ENCODE peak calls at places on chromosomes 7 and 10, in nine cellular contexts. T, D, L, F, B, Q, G, Z and O are unnamed samples.

GRCh38 chr7:142563470-142563869 is 185.8 kb upstream of the PRSS1 start:
- DNase-seq in L (no peak), F (no peak), D (no peak), Z (no peak), Q (peak), B (no peak), G (no peak), T (no peak), O (no peak)

GRCh38 chr7:14016950-14017349 is 27.5 kb upstream of the ETV1 start:
- DNase-seq in T (no peak), F (no peak), L (no peak), Z (peak), D (no peak), Q (no peak), B (no peak), G (no peak), O (no peak)

GRCh38 chr10:33325929-33326328 is 8.5 kb downstream of the NRP1 start:
- DNase-seq in Z (no peak), B (no peak), Q (no peak), F (no peak), G (no peak), T (no peak), D (no peak), L (no peak), O (no peak)

GRCh38 chr7:123308552-123308951 is 108.8 kb upstream of the SLC13A1 start:
- DNase-seq in L (no peak), G (no peak), B (no peak), F (no peak), Z (no peak), T (no peak), D (no peak), Q (no peak), O (no peak)

GRCh38 chr7:141178486-141179135 is 104.7 kb downstream of the TMEM178B start:
- DNase-seq in B (no peak), L (no peak), T (no peak), G (no peak), Q (no peak), F (no peak), Z (no peak), D (no peak), O (no peak)

GRCh38 chr7:29274156-29275017 is 79.8 kb downstream of the CHN2 start:
- DNase-seq in T (peak), B (no peak), F (no peak), G (no peak), Q (peak), L (no peak), Z (no peak), D (no peak), O (peak)

GRCh38 chr7:8254215-8254614 is 7.8 kb downstream of the ICA1 start:
- DNase-seq in F (no peak), B (no peak), L (no peak), G (no peak), D (no peak), T (no peak), Z (no peak), Q (no peak), O (no peak)

GRCh38 chr7:90180011-90180585 is 25.8 kb downstream of the STEAP1 start:
- DNase-seq in Q (peak), B (no peak), D (no peak), L (no peak), T (peak), F (no peak), G (no peak), Z (peak), O (peak)

GRCh38 chr10:45552476-45552875 is 120.1 kb downstream of the ZFAND4 start:
- DNase-seq in F (no peak), T (no peak), G (no peak), L (no peak), D (no peak), Q (no peak), Z (no peak), B (no peak), O (no peak)

GRCh38 chr10:2623675-2624274 is 443.6 kb upstream of the PFKP start:
- DNase-seq in F (no peak), D (no peak), T (no peak), G (no peak), L (no peak), B (no peak), Q (no peak), Z (no peak), O (no peak)

GRCh38 chr10:132292287-132292971 is 15.3 kb downstream of the STK32C start:
- DNase-seq in G (peak), B (no peak), Q (no peak), Z (no peak), L (peak), D (no peak), F (peak), T (no peak), O (no peak)

GRCh38 chr7:150448789-150449147 is 1.7 kb upstream of the GIMAP8 start:
- DNase-seq in Z (peak), D (no peak), Q (peak), L (peak), B (peak), T (peak), G (peak), F (peak), O (peak)

GRCh38 chr10:29957887-29958330 is 101.5 kb downstream of the JCAD start:
- DNase-seq in G (peak), F (no peak), B (peak), T (peak), Z (peak), D (peak), Q (peak), L (no peak), O (peak)

GRCh38 chr7:93958216-93958615 is 36.7 kb downstream of the GNG11 start:
- DNase-seq in Q (peak), T (no peak), F (no peak), B (no peak), G (no peak), L (no peak), D (no peak), Z (peak), O (peak)

GRCh38 chr7:94394058-94394398 is 667 bp upstream of the COL1A2 start:
- DNase-seq in L (peak), T (peak), Q (peak), G (peak), D (no peak), B (peak), Z (no peak), F (no peak), O (no peak)

DNA sequence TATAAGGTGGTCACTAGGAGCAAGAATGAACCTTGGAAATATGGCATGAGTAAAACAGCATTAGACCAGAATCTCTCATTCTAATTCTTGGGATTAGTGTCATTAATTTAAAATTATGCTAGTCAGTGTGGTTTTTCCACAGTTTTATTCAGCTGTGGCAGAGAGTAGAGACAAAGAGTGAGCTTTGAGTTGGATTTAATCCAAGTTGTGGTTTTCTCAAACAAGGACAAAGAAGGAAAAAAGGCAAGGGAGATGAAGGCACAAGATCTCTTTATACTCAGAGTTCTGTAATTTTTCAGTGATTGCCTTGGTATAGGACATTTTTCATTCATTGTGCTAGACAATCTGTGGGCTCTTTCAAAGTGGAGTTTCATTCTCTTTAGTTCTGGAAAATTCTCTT is 28.2 kb upstream of the AKAP9 start:
- DNase-seq in F (no peak), T (peak), Z (peak), L (no peak), B (no peak), Q (peak), G (no peak), D (no peak), O (peak)
- TF ChIP-seq CTCF in F (no peak), T (no peak), Z (no peak), L (no peak), B (no peak), Q (no peak), G (no peak), D (no peak), O (no peak)

GRCh38 chr10:86632951-86633350 is 21.4 kb upstream of the OPN4 start:
- DNase-seq in D (no peak), L (no peak), T (no peak), F (no peak), Z (no peak), G (no peak), B (no peak), Q (no peak), O (no peak)

GRCh38 chr10:86635402-86635801 is 18.9 kb upstream of the OPN4 start:
- DNase-seq in F (no peak), Q (peak), D (no peak), L (no peak), T (peak), B (no peak), Z (peak), G (no peak), O (peak)

GRCh38 chr10:86630079-86630478 is 24.3 kb upstream of the OPN4 start:
- DNase-seq in D (no peak), L (no peak), G (no peak), Q (no peak), F (no peak), Z (no peak), B (peak), T (peak), O (peak)

GRCh38 chr10:86632009-86632800 is 22.1 kb upstream of the OPN4 start:
- DNase-seq in G (peak), F (no peak), D (no peak), Z (no peak), B (peak), Q (no peak), T (peak), L (no peak), O (no peak)
- H3K4me3 ChIP-seq in G (peak), F (peak), D (peak), Z (peak), B (peak), Q (peak), T (no peak), L (peak), O (peak)

GRCh38 chr7:154844499-154844898 is 158.4 kb downstream of the PAXIP1 start:
- DNase-seq in Z (no peak), B (no peak), T (no peak), F (no peak), D (no peak), G (no peak), Q (no peak), L (no peak), O (no peak)
- TF ChIP-seq CTCF in Z (no peak), B (no peak), T (no peak), F (no peak), D (no peak), G (no peak), Q (no peak), L (no peak), O (no peak)

GRCh38 chr10:118832242-118832651 is 77.5 kb upstream of the CACUL1 start:
- DNase-seq in B (peak), Q (peak), L (peak), Z (no peak), G (peak), T (peak), D (no peak), F (no peak), O (peak)
- H3K4me3 ChIP-seq in B (no peak), Q (no peak), L (no peak), Z (no peak), G (peak), T (no peak), D (peak), F (no peak), O (no peak)